ENCODE peak calls at places on chromosome 17, in four cellular contexts. A is HepG2, K is H1, E is GM12878. I is an unnamed sample.

GRCh38 chr17:58493506-58493905 is 5.3 kb upstream of the HSF5 start:
- DNase-seq in A (no peak), K (no peak), E (no peak), I (no peak)

GRCh38 chr17:69802045-69802740 is 272.8 kb upstream of the KCNJ16 start:
- DNase-seq in E (no peak), K (no peak), A (no peak), I (no peak)

GRCh38 chr17:50210249-50211225 is 9.1 kb upstream of the COL1A1 start:
- DNase-seq in A (peak; percentile 77), E (no peak), K (peak; percentile 81), I (no peak)

GRCh38 chr17:81245024-81245664 is 6.0 kb downstream of the NDUFAF8 start:
- DNase-seq in K (no peak), E (peak; percentile 45), A (no peak), I (no peak)

GRCh38 chr17:52159810-52160578 is 1.5 kb upstream of the CA10 start:
- DNase-seq in A (no peak), K (no peak), E (no peak), I (no peak)

GRCh38 chr17:81422776-81423697 is 27.8 kb downstream of the BAHCC1 start:
- DNase-seq in E (no peak), A (peak; percentile 60), K (no peak), I (no peak)

GRCh38 chr17:79035686-79036085 is 11.7 kb downstream of the C1QTNF1 start:
- DNase-seq in A (no peak), E (no peak), K (no peak), I (no peak)

GRCh38 chr17:35519442-35519841 is 18.0 kb downstream of the SLFN12L start:
- DNase-seq in A (no peak), E (no peak), K (no peak), I (no peak)

GRCh38 chr17:54220829-54221228 is 398.1 kb downstream of the KIF2B start:
- DNase-seq in E (no peak), A (no peak), K (no peak), I (no peak)

GRCh38 chr17:72152392-72152727 is 31.5 kb downstream of the SOX9 start:
- DNase-seq in A (no peak), K (no peak), E (no peak), I (no peak)

GRCh38 chr17:40018211-40019121 is 3.2 kb downstream of the CSF3 start:
- DNase-seq in K (peak; percentile 29), A (no peak), E (no peak), I (no peak)
- TF ChIP-seq SP1 in K (no peak), A (no peak), E (no peak), I (no peak)

GRCh38 chr17:13542612-13543011 is 59.1 kb downstream of the HS3ST3A1 start:
- DNase-seq in E (no peak), A (no peak), K (no peak), I (no peak)
- TF ChIP-seq SUZ12 in E (no peak), A (no peak), K (no peak), I (no peak)

DNA sequence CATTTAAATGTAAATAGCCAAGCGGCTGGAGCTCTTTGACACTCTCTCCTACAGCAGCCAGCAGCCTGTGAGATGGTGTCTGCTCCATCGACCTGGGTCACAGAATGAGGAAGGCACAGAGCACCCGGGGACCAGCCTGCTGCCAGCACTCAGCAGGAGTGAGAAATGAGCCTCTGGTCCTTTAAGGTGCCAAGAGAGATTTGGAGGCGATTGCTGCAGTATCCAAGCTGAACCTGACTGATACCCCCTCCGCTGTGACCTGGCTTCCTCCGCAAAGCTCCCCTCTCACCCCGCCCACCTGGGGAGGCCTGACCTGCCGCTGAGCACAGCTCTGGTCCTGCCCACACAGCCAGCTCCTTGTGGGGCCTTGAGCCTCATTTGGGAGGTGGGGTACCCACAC is 7.7 kb downstream of the ATP2A3 start:
- DNase-seq in E (no peak), K (no peak), A (no peak), I (no peak)
- TF ChIP-seq SP1 in E (no peak), K (no peak), A (no peak), I (no peak)

GRCh38 chr17:82570282-82570681 is 50.8 kb downstream of the FOXK2 start:
- DNase-seq in A (no peak), K (no peak), E (no peak), I (no peak)

GRCh38 chr17:82569621-82570020 is 50.1 kb downstream of the FOXK2 start:
- DNase-seq in E (no peak), A (no peak), K (no peak), I (no peak)

GRCh38 chr17:82574041-82574440 is 54.5 kb downstream of the FOXK2 start:
- DNase-seq in E (no peak), K (no peak), A (no peak), I (no peak)

GRCh38 chr17:82568997-82569393 is 49.5 kb downstream of the FOXK2 start:
- DNase-seq in E (no peak), A (no peak), K (no peak), I (no peak)

GRCh38 chr17:82571855-82572254 is 52.3 kb downstream of the FOXK2 start:
- DNase-seq in E (no peak), A (no peak), K (no peak), I (no peak)
- TF ChIP-seq SUZ12 in E (no peak), A (no peak), K (no peak), I (no peak)

GRCh38 chr17:4565209-4566141 is 5.1 kb upstream of the GGT6 start:
- DNase-seq in E (no peak), K (no peak), A (peak; percentile 83), I (peak; percentile 82)
- TF ChIP-seq SP1 in E (no peak), K (no peak), A (no peak), I (no peak)

GRCh38 chr17:77322534-77323412 is 182.0 kb downstream of the SEC14L1 start:
- DNase-seq in A (peak; percentile 85), E (no peak), K (no peak), I (peak; percentile 45)
- TF ChIP-seq SUZ12 in A (no peak), E (no peak), K (no peak), I (no peak)

GRCh38 chr17:6079155-6079554 is 9.0 kb downstream of the WSCD1 start:
- DNase-seq in E (no peak), K (no peak), A (no peak), I (no peak)
- TF ChIP-seq SP1 in E (no peak), K (no peak), A (no peak), I (no peak)

I was measured in HEK293T.